ENCODE peak calls at places on chromosomes 5 and 9, in nine cellular contexts. One of them, this sample, is unnamed.

GRCh38 chr5:179267071-179267670 is 78.1 kb downstream of the ADAMTS2 start:
- DNase-seq in cardiac fibroblast: no peak
- DNase-seq in upper lobe of left lung: peak
- DNase-seq in fibroblast of pulmonary artery: no peak
- DNase-seq in brain microvascular endothelial cell: no peak
- DNase-seq in GM20000: no peak
- DNase-seq in Calu3: no peak
- DNase-seq in fibroblast of villous mesenchyme: no peak
- DNase-seq in fibroblast of the aortic adventitia: no peak
- DNase-seq in this sample: no peak

GRCh38 chr5:155125696-155126095 is 112.1 kb downstream of the KIF4B start:
- DNase-seq in fibroblast of pulmonary artery: no peak
- DNase-seq in fibroblast of villous mesenchyme: no peak
- DNase-seq in cardiac fibroblast: no peak
- DNase-seq in Calu3: no peak
- DNase-seq in brain microvascular endothelial cell: no peak
- DNase-seq in GM20000: no peak
- DNase-seq in upper lobe of left lung: no peak
- DNase-seq in fibroblast of the aortic adventitia: no peak
- DNase-seq in this sample: no peak

GRCh38 chr5:56259002-56259511 is 25.9 kb upstream of the ANKRD55 start:
- DNase-seq in cardiac fibroblast: peak
- DNase-seq in brain microvascular endothelial cell: peak
- DNase-seq in fibroblast of pulmonary artery: peak
- DNase-seq in Calu3: no peak
- DNase-seq in fibroblast of villous mesenchyme: peak
- DNase-seq in fibroblast of the aortic adventitia: peak
- DNase-seq in GM20000: no peak
- DNase-seq in upper lobe of left lung: no peak
- DNase-seq in this sample: peak

GRCh38 chr9:98564714-98565113 is 144.0 kb downstream of the GABBR2 start:
- DNase-seq in cardiac fibroblast: no peak
- DNase-seq in fibroblast of pulmonary artery: no peak
- DNase-seq in fibroblast of the aortic adventitia: no peak
- DNase-seq in GM20000: no peak
- DNase-seq in brain microvascular endothelial cell: no peak
- DNase-seq in Calu3: no peak
- DNase-seq in upper lobe of left lung: no peak
- DNase-seq in fibroblast of villous mesenchyme: no peak
- DNase-seq in this sample: no peak

GRCh38 chr5:97618721-97619120 is 435.7 kb upstream of the RIOK2 start:
- DNase-seq in fibroblast of pulmonary artery: no peak
- DNase-seq in brain microvascular endothelial cell: no peak
- DNase-seq in cardiac fibroblast: no peak
- DNase-seq in fibroblast of villous mesenchyme: peak
- DNase-seq in Calu3: no peak
- DNase-seq in upper lobe of left lung: no peak
- DNase-seq in fibroblast of the aortic adventitia: no peak
- DNase-seq in GM20000: no peak
- DNase-seq in this sample: peak

GRCh38 chr9:107462691-107463090 is 26.9 kb downstream of the KLF4 start:
- DNase-seq in Calu3: no peak
- DNase-seq in cardiac fibroblast: peak
- DNase-seq in upper lobe of left lung: no peak
- DNase-seq in GM20000: no peak
- DNase-seq in brain microvascular endothelial cell: peak
- DNase-seq in fibroblast of villous mesenchyme: peak
- DNase-seq in fibroblast of pulmonary artery: no peak
- DNase-seq in fibroblast of the aortic adventitia: no peak
- DNase-seq in this sample: no peak

GRCh38 chr9:113913426-113914195 is 37.5 kb downstream of the ZNF618 start:
- DNase-seq in Calu3: no peak
- DNase-seq in fibroblast of villous mesenchyme: no peak
- DNase-seq in cardiac fibroblast: peak
- DNase-seq in GM20000: no peak
- DNase-seq in fibroblast of pulmonary artery: peak
- DNase-seq in brain microvascular endothelial cell: no peak
- DNase-seq in fibroblast of the aortic adventitia: peak
- DNase-seq in upper lobe of left lung: no peak
- DNase-seq in this sample: no peak

GRCh38 chr5:61881821-61882220 is 424.2 kb upstream of the KIF2A start:
- DNase-seq in Calu3: no peak
- DNase-seq in fibroblast of villous mesenchyme: peak
- DNase-seq in brain microvascular endothelial cell: peak
- DNase-seq in fibroblast of pulmonary artery: no peak
- DNase-seq in fibroblast of the aortic adventitia: peak
- DNase-seq in cardiac fibroblast: no peak
- DNase-seq in upper lobe of left lung: no peak
- DNase-seq in GM20000: no peak
- DNase-seq in this sample: peak

GRCh38 chr5:149217802-149218153 is 53.9 kb upstream of the AFAP1L1 start:
- DNase-seq in cardiac fibroblast: no peak
- DNase-seq in GM20000: no peak
- DNase-seq in fibroblast of villous mesenchyme: no peak
- DNase-seq in fibroblast of the aortic adventitia: no peak
- DNase-seq in fibroblast of pulmonary artery: no peak
- DNase-seq in Calu3: no peak
- DNase-seq in brain microvascular endothelial cell: no peak
- DNase-seq in upper lobe of left lung: no peak
- DNase-seq in this sample: no peak

GRCh38 chr9:135029434-135029833 is 58.0 kb upstream of the OLFM1 start:
- DNase-seq in upper lobe of left lung: peak
- DNase-seq in fibroblast of the aortic adventitia: no peak
- DNase-seq in GM20000: no peak
- DNase-seq in fibroblast of pulmonary artery: no peak
- DNase-seq in Calu3: no peak
- DNase-seq in brain microvascular endothelial cell: no peak
- DNase-seq in fibroblast of villous mesenchyme: no peak
- DNase-seq in cardiac fibroblast: no peak
- DNase-seq in this sample: no peak

GRCh38 chr9:88535932-88536324 is 950 bp downstream of the NXNL2 start:
- DNase-seq in fibroblast of villous mesenchyme: no peak
- DNase-seq in fibroblast of the aortic adventitia: no peak
- DNase-seq in Calu3: no peak
- DNase-seq in upper lobe of left lung: peak
- DNase-seq in fibroblast of pulmonary artery: no peak
- DNase-seq in cardiac fibroblast: no peak
- DNase-seq in brain microvascular endothelial cell: no peak
- DNase-seq in GM20000: no peak
- DNase-seq in this sample: no peak

GRCh38 chr9:132099741-132100407 is 20.2 kb upstream of the MED27 start:
- DNase-seq in GM20000: no peak
- DNase-seq in fibroblast of the aortic adventitia: no peak
- DNase-seq in upper lobe of left lung: no peak
- DNase-seq in brain microvascular endothelial cell: no peak
- DNase-seq in cardiac fibroblast: no peak
- DNase-seq in fibroblast of villous mesenchyme: no peak
- DNase-seq in Calu3: no peak
- DNase-seq in fibroblast of pulmonary artery: no peak
- DNase-seq in this sample: no peak

GRCh38 chr5:179279347-179280094 is 65.7 kb downstream of the ADAMTS2 start:
- DNase-seq in Calu3: no peak
- DNase-seq in fibroblast of pulmonary artery: no peak
- DNase-seq in fibroblast of villous mesenchyme: no peak
- DNase-seq in cardiac fibroblast: no peak
- DNase-seq in brain microvascular endothelial cell: no peak
- DNase-seq in upper lobe of left lung: no peak
- DNase-seq in fibroblast of the aortic adventitia: no peak
- DNase-seq in GM20000: no peak
- DNase-seq in this sample: no peak

DNA sequence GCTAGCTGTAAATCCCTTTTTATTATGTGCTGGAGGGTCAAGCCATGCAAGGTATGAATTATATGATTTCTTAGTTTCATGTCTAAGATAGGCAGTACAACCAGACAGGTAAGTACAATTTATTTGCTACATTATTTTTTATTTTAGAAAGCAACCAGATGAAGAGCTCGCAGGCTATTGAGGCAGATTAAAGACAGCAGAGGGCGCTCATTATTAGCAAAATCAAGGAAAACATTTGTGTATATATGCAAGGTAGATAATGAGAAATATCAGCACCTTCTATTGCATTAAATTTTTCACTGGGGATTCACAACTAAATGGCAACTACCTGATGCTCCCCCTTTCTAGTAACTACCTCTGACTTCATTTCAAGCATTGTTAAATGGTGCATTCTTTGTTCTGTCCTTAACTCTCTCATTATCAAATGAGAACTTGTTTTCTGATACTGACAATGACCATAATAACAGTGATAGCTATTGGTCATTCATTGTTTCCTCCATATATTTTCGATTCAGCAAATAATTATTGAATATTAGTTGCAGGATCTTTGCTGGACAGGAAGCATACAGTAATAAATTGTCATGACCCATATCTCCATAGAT is 8.6 kb downstream of the SCGB3A2 start:
- DNase-seq in Calu3: peak
- DNase-seq in fibroblast of pulmonary artery: peak
- DNase-seq in fibroblast of the aortic adventitia: peak
- DNase-seq in brain microvascular endothelial cell: peak
- DNase-seq in cardiac fibroblast: peak
- DNase-seq in GM20000: no peak
- DNase-seq in fibroblast of villous mesenchyme: peak
- DNase-seq in upper lobe of left lung: no peak
- DNase-seq in this sample: no peak
- TF ChIP-seq CTCF in Calu3: peak
- TF ChIP-seq CTCF in fibroblast of pulmonary artery: peak
- TF ChIP-seq CTCF in fibroblast of the aortic adventitia: peak
- TF ChIP-seq CTCF in brain microvascular endothelial cell: peak
- TF ChIP-seq CTCF in cardiac fibroblast: peak
- TF ChIP-seq CTCF in GM20000: no peak
- TF ChIP-seq CTCF in fibroblast of villous mesenchyme: peak
- TF ChIP-seq CTCF in upper lobe of left lung: no peak
- TF ChIP-seq CTCF in this sample: peak

GRCh38 chr9:133992780-133993634 is 883 bp upstream of the VAV2 start:
- DNase-seq in GM20000: peak
- DNase-seq in fibroblast of villous mesenchyme: peak
- DNase-seq in brain microvascular endothelial cell: peak
- DNase-seq in fibroblast of the aortic adventitia: peak
- DNase-seq in Calu3: peak
- DNase-seq in fibroblast of pulmonary artery: peak
- DNase-seq in cardiac fibroblast: peak
- DNase-seq in upper lobe of left lung: peak
- DNase-seq in this sample: peak

GRCh38 chr9:133994359-133995011 is 2.4 kb upstream of the VAV2 start:
- DNase-seq in cardiac fibroblast: peak
- DNase-seq in Calu3: peak
- DNase-seq in fibroblast of pulmonary artery: peak
- DNase-seq in brain microvascular endothelial cell: peak
- DNase-seq in GM20000: peak
- DNase-seq in upper lobe of left lung: peak
- DNase-seq in fibroblast of the aortic adventitia: peak
- DNase-seq in fibroblast of villous mesenchyme: peak
- DNase-seq in this sample: peak

GRCh38 chr9:133996531-133997520 is 4.7 kb upstream of the VAV2 start:
- DNase-seq in fibroblast of the aortic adventitia: no peak
- DNase-seq in Calu3: no peak
- DNase-seq in cardiac fibroblast: peak
- DNase-seq in fibroblast of pulmonary artery: no peak
- DNase-seq in brain microvascular endothelial cell: no peak
- DNase-seq in fibroblast of villous mesenchyme: no peak
- DNase-seq in upper lobe of left lung: peak
- DNase-seq in GM20000: no peak
- DNase-seq in this sample: no peak

GRCh38 chr9:133993635-133994253 is 1.6 kb upstream of the VAV2 start:
- DNase-seq in upper lobe of left lung: peak
- DNase-seq in GM20000: no peak
- DNase-seq in fibroblast of the aortic adventitia: no peak
- DNase-seq in Calu3: no peak
- DNase-seq in fibroblast of pulmonary artery: no peak
- DNase-seq in fibroblast of villous mesenchyme: no peak
- DNase-seq in cardiac fibroblast: no peak
- DNase-seq in brain microvascular endothelial cell: no peak
- DNase-seq in this sample: no peak

GRCh38 chr9:133995012-133995896 is 3.1 kb upstream of the VAV2 start:
- DNase-seq in fibroblast of pulmonary artery: no peak
- DNase-seq in Calu3: peak
- DNase-seq in GM20000: no peak
- DNase-seq in fibroblast of villous mesenchyme: no peak
- DNase-seq in upper lobe of left lung: no peak
- DNase-seq in fibroblast of the aortic adventitia: no peak
- DNase-seq in cardiac fibroblast: no peak
- DNase-seq in brain microvascular endothelial cell: no peak
- DNase-seq in this sample: no peak
- TF ChIP-seq CTCF in fibroblast of pulmonary artery: peak
- TF ChIP-seq CTCF in Calu3: no peak
- TF ChIP-seq CTCF in GM20000: peak
- TF ChIP-seq CTCF in fibroblast of villous mesenchyme: no peak
- TF ChIP-seq CTCF in upper lobe of left lung: no peak
- TF ChIP-seq CTCF in fibroblast of the aortic adventitia: peak
- TF ChIP-seq CTCF in cardiac fibroblast: peak
- TF ChIP-seq CTCF in brain microvascular endothelial cell: peak
- TF ChIP-seq CTCF in this sample: peak

DNA sequence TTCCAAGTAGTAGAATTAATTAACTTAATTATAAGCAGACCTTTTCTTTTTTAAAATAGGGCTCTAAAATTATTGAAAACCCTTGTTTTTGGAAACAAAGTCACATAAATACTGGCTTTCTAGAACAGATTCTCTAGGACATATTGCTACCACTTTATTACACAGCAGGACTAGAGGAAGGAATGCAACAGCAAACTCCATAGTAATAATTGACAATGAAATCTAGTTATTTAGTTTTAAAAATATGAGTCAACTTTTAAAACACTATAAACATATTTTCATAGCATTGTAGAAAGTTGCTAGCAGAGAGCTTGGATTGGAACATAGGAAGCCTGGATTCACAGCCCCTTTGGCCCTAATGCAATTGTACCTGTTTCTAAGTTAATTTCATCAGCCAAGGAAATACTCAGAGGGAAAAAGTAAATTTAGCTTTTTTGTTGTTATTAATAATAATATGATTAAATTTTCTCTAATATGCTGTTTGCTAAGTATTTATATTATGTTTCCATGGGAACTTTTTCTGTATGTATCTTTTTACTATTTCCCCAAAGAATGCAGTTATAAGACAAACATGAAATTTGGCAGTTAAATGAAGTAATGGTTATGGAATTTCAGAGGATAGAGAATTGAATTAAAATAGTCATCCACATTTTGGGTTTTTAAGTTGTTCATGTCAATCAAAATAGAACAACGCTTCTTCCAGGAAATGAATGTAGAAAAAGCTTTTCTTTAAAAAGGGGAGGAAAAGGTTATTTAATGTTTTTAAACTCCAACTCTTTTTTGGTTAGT is 45.6 kb downstream of the VCAN start:
- DNase-seq in cardiac fibroblast: no peak
- DNase-seq in upper lobe of left lung: no peak
- DNase-seq in fibroblast of the aortic adventitia: peak
- DNase-seq in GM20000: no peak
- DNase-seq in fibroblast of pulmonary artery: peak
- DNase-seq in Calu3: no peak
- DNase-seq in fibroblast of villous mesenchyme: peak
- DNase-seq in brain microvascular endothelial cell: no peak
- DNase-seq in this sample: no peak
- TF ChIP-seq CTCF in cardiac fibroblast: peak
- TF ChIP-seq CTCF in upper lobe of left lung: no peak
- TF ChIP-seq CTCF in fibroblast of the aortic adventitia: peak
- TF ChIP-seq CTCF in GM20000: no peak
- TF ChIP-seq CTCF in fibroblast of pulmonary artery: peak
- TF ChIP-seq CTCF in Calu3: no peak
- TF ChIP-seq CTCF in fibroblast of villous mesenchyme: peak
- TF ChIP-seq CTCF in brain microvascular endothelial cell: no peak
- TF ChIP-seq CTCF in this sample: no peak

GRCh38 chr9:101235105-101235866 is 149.5 kb downstream of the BAAT start:
- DNase-seq in upper lobe of left lung: no peak
- DNase-seq in fibroblast of pulmonary artery: peak
- DNase-seq in fibroblast of the aortic adventitia: peak
- DNase-seq in fibroblast of villous mesenchyme: peak
- DNase-seq in Calu3: no peak
- DNase-seq in cardiac fibroblast: peak
- DNase-seq in brain microvascular endothelial cell: no peak
- DNase-seq in GM20000: peak
- DNase-seq in this sample: peak
- TF ChIP-seq CTCF in upper lobe of left lung: no peak
- TF ChIP-seq CTCF in fibroblast of pulmonary artery: peak
- TF ChIP-seq CTCF in fibroblast of the aortic adventitia: peak
- TF ChIP-seq CTCF in fibroblast of villous mesenchyme: peak
- TF ChIP-seq CTCF in Calu3: no peak
- TF ChIP-seq CTCF in cardiac fibroblast: no peak
- TF ChIP-seq CTCF in brain microvascular endothelial cell: peak
- TF ChIP-seq CTCF in GM20000: peak
- TF ChIP-seq CTCF in this sample: peak